ENCODE peak calls at places on chromosomes 4 and X, in ten cellular contexts. One of them, this sample, is unnamed.

GRCh38 chr4:87011340-87012034 is 76.7 kb downstream of the AFF1 start:
- DNase-seq in suprapubic skin: no peak
- DNase-seq in HepG2: no peak
- DNase-seq in GM12878: no peak
- DNase-seq in A549: peak; percentile 49
- DNase-seq in H1: no peak
- DNase-seq in K562: peak; percentile 28
- DNase-seq in tibial nerve: no peak
- DNase-seq in stomach: no peak
- DNase-seq in upper lobe of left lung: peak; percentile 45
- DNase-seq in this sample: no peak

GRCh38 chr4:139711461-139711860 is 45.8 kb downstream of the MGST2 start:
- DNase-seq in A549: no peak
- DNase-seq in suprapubic skin: no peak
- DNase-seq in GM12878: no peak
- DNase-seq in H1: no peak
- DNase-seq in stomach: no peak
- DNase-seq in upper lobe of left lung: no peak
- DNase-seq in tibial nerve: no peak
- DNase-seq in K562: no peak
- DNase-seq in HepG2: no peak
- DNase-seq in this sample: peak; percentile 55

GRCh38 chrX:1551959-1552546 is 15.1 kb upstream of the P2RY8 start:
- DNase-seq in tibial nerve: no peak
- DNase-seq in K562: no peak
- DNase-seq in A549: no peak
- DNase-seq in stomach: no peak
- DNase-seq in GM12878: no peak
- DNase-seq in upper lobe of left lung: no peak
- DNase-seq in HepG2: no peak
- DNase-seq in H1: no peak
- DNase-seq in suprapubic skin: no peak
- DNase-seq in this sample: no peak

GRCh38 chr4:118327554-118328241 is 25.1 kb downstream of the PRSS12 start:
- DNase-seq in H1: no peak
- DNase-seq in K562: no peak
- DNase-seq in stomach: no peak
- DNase-seq in upper lobe of left lung: no peak
- DNase-seq in HepG2: no peak
- DNase-seq in suprapubic skin: no peak
- DNase-seq in tibial nerve: no peak
- DNase-seq in GM12878: no peak
- DNase-seq in A549: no peak
- DNase-seq in this sample: no peak

GRCh38 chr4:78627046-78627965 is 75.7 kb downstream of the ANXA3 start:
- DNase-seq in upper lobe of left lung: no peak
- DNase-seq in suprapubic skin: no peak
- DNase-seq in GM12878: no peak
- DNase-seq in stomach: no peak
- DNase-seq in K562: no peak
- DNase-seq in H1: no peak
- DNase-seq in A549: no peak
- DNase-seq in HepG2: no peak
- DNase-seq in tibial nerve: no peak
- DNase-seq in this sample: no peak

GRCh38 chr4:15469402-15470148 is at the start of gene CC2D2A:
- DNase-seq in K562: no peak
- DNase-seq in suprapubic skin: no peak
- DNase-seq in tibial nerve: no peak
- DNase-seq in GM12878: no peak
- DNase-seq in upper lobe of left lung: peak; percentile 29
- DNase-seq in stomach: no peak
- DNase-seq in HepG2: no peak
- DNase-seq in A549: peak; percentile 38
- DNase-seq in H1: no peak
- DNase-seq in this sample: peak; percentile 13

GRCh38 chrX:13165747-13166146 is 121.3 kb upstream of the FAM9C start:
- DNase-seq in HepG2: no peak
- DNase-seq in K562: no peak
- DNase-seq in upper lobe of left lung: no peak
- DNase-seq in suprapubic skin: no peak
- DNase-seq in tibial nerve: no peak
- DNase-seq in stomach: no peak
- DNase-seq in A549: no peak
- DNase-seq in GM12878: no peak
- DNase-seq in H1: no peak
- DNase-seq in this sample: no peak

GRCh38 chr4:40264995-40265909 is 68.4 kb downstream of the RHOH start:
- DNase-seq in H1: no peak
- DNase-seq in K562: peak; percentile 71
- DNase-seq in stomach: peak; percentile 37
- DNase-seq in tibial nerve: no peak
- DNase-seq in upper lobe of left lung: no peak
- DNase-seq in GM12878: no peak
- DNase-seq in suprapubic skin: no peak
- DNase-seq in HepG2: no peak
- DNase-seq in A549: no peak
- DNase-seq in this sample: peak; percentile 63

GRCh38 chr4:81827568-81828202 is 356.0 kb upstream of the RASGEF1B start:
- DNase-seq in stomach: no peak
- DNase-seq in H1: no peak
- DNase-seq in HepG2: no peak
- DNase-seq in GM12878: peak; percentile 20
- DNase-seq in upper lobe of left lung: no peak
- DNase-seq in A549: no peak
- DNase-seq in suprapubic skin: no peak
- DNase-seq in K562: no peak
- DNase-seq in tibial nerve: no peak
- DNase-seq in this sample: no peak

GRCh38 chrX:74119016-74119910 is 184.7 kb upstream of the ZCCHC13 start:
- DNase-seq in H1: no peak
- DNase-seq in HepG2: no peak
- DNase-seq in tibial nerve: no peak
- DNase-seq in A549: peak; percentile 10
- DNase-seq in stomach: no peak
- DNase-seq in suprapubic skin: no peak
- DNase-seq in GM12878: no peak
- DNase-seq in upper lobe of left lung: no peak
- DNase-seq in K562: no peak
- DNase-seq in this sample: no peak

DNA sequence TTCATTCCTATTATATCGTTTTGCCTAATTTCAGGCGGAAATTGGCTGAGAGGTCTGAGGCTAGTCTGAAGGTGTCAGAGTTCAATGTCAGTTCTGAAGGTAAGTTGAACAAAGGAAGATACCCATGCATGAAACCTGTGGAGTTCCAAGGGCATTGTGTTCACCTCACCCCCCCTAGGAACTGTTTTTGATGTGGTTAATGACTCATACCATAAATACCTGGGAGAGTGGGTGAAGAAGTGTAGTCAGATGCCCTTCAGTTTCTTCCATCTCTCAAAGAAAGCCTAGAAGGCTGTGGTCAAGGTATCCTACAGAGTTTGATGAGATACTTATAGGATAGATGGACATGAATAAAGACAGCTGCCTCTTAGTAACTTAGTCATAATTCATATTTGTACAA is 2.7 kb downstream of the UTP14A start:
- DNase-seq in K562: no peak
- DNase-seq in HepG2: peak; percentile 13
- DNase-seq in stomach: no peak
- DNase-seq in upper lobe of left lung: no peak
- DNase-seq in tibial nerve: no peak
- DNase-seq in H1: no peak
- DNase-seq in A549: no peak
- DNase-seq in suprapubic skin: no peak
- DNase-seq in GM12878: no peak
- DNase-seq in this sample: no peak
- TF ChIP-seq EP300 in K562: no peak
- TF ChIP-seq EP300 in HepG2: no peak
- TF ChIP-seq EP300 in stomach: no peak
- TF ChIP-seq EP300 in upper lobe of left lung: no peak
- TF ChIP-seq EP300 in tibial nerve: no peak
- TF ChIP-seq EP300 in H1: no peak
- TF ChIP-seq EP300 in A549: no peak
- TF ChIP-seq EP300 in suprapubic skin: no peak
- TF ChIP-seq EP300 in GM12878: no peak
- TF ChIP-seq EP300 in this sample: no peak

GRCh38 chr4:124641715-124642380 is 70.7 kb downstream of the ANKRD50 start:
- DNase-seq in K562: no peak
- DNase-seq in tibial nerve: no peak
- DNase-seq in stomach: no peak
- DNase-seq in HepG2: no peak
- DNase-seq in H1: no peak
- DNase-seq in GM12878: no peak
- DNase-seq in suprapubic skin: no peak
- DNase-seq in A549: peak; percentile 2
- DNase-seq in upper lobe of left lung: peak; percentile 25
- DNase-seq in this sample: no peak
- TF ChIP-seq EP300 in K562: no peak
- TF ChIP-seq EP300 in tibial nerve: no peak
- TF ChIP-seq EP300 in stomach: no peak
- TF ChIP-seq EP300 in HepG2: no peak
- TF ChIP-seq EP300 in H1: no peak
- TF ChIP-seq EP300 in GM12878: no peak
- TF ChIP-seq EP300 in suprapubic skin: no peak
- TF ChIP-seq EP300 in A549: no peak
- TF ChIP-seq EP300 in upper lobe of left lung: no peak
- TF ChIP-seq EP300 in this sample: no peak

GRCh38 chrX:68833855-68834331 is 5.1 kb downstream of the EFNB1 start:
- DNase-seq in HepG2: no peak
- DNase-seq in A549: no peak
- DNase-seq in stomach: no peak
- DNase-seq in K562: no peak
- DNase-seq in H1: no peak
- DNase-seq in suprapubic skin: peak; percentile 47
- DNase-seq in upper lobe of left lung: peak; percentile 12
- DNase-seq in tibial nerve: no peak
- DNase-seq in GM12878: no peak
- DNase-seq in this sample: peak; percentile 57

GRCh38 chrX:68834371-68835103 is 5.7 kb downstream of the EFNB1 start:
- DNase-seq in K562: no peak
- DNase-seq in HepG2: no peak
- DNase-seq in upper lobe of left lung: peak; percentile 14
- DNase-seq in GM12878: no peak
- DNase-seq in A549: no peak
- DNase-seq in tibial nerve: no peak
- DNase-seq in suprapubic skin: peak; percentile 58
- DNase-seq in stomach: no peak
- DNase-seq in H1: no peak
- DNase-seq in this sample: no peak

GRCh38 chrX:68835104-68835442 is 6.3 kb downstream of the EFNB1 start:
- DNase-seq in suprapubic skin: peak; percentile 14
- DNase-seq in GM12878: no peak
- DNase-seq in H1: no peak
- DNase-seq in stomach: no peak
- DNase-seq in A549: no peak
- DNase-seq in tibial nerve: no peak
- DNase-seq in HepG2: no peak
- DNase-seq in upper lobe of left lung: no peak
- DNase-seq in K562: no peak
- DNase-seq in this sample: no peak

GRCh38 chrX:68837119-68837518 is 8.3 kb downstream of the EFNB1 start:
- DNase-seq in GM12878: no peak
- DNase-seq in tibial nerve: no peak
- DNase-seq in upper lobe of left lung: no peak
- DNase-seq in A549: no peak
- DNase-seq in suprapubic skin: peak; percentile 2
- DNase-seq in stomach: no peak
- DNase-seq in HepG2: no peak
- DNase-seq in H1: no peak
- DNase-seq in K562: no peak
- DNase-seq in this sample: no peak

GRCh38 chrX:68835468-68835867 is 6.6 kb downstream of the EFNB1 start:
- DNase-seq in GM12878: no peak
- DNase-seq in K562: no peak
- DNase-seq in stomach: peak; percentile 4
- DNase-seq in tibial nerve: no peak
- DNase-seq in A549: no peak
- DNase-seq in upper lobe of left lung: peak; percentile 10
- DNase-seq in H1: no peak
- DNase-seq in suprapubic skin: peak; percentile 22
- DNase-seq in HepG2: no peak
- DNase-seq in this sample: no peak
- TF ChIP-seq EP300 in GM12878: no peak
- TF ChIP-seq EP300 in K562: no peak
- TF ChIP-seq EP300 in stomach: no peak
- TF ChIP-seq EP300 in tibial nerve: no peak
- TF ChIP-seq EP300 in A549: no peak
- TF ChIP-seq EP300 in upper lobe of left lung: no peak
- TF ChIP-seq EP300 in H1: no peak
- TF ChIP-seq EP300 in suprapubic skin: no peak
- TF ChIP-seq EP300 in HepG2: no peak
- TF ChIP-seq EP300 in this sample: no peak

GRCh38 chrX:136246201-136246600 is 5.0 kb downstream of the MAP7D3 start:
- DNase-seq in A549: no peak
- DNase-seq in stomach: no peak
- DNase-seq in HepG2: no peak
- DNase-seq in upper lobe of left lung: no peak
- DNase-seq in K562: no peak
- DNase-seq in GM12878: no peak
- DNase-seq in suprapubic skin: no peak
- DNase-seq in tibial nerve: no peak
- DNase-seq in H1: no peak
- DNase-seq in this sample: no peak

GRCh38 chrX:136255543-136255942 is 4.3 kb upstream of the MAP7D3 start:
- DNase-seq in HepG2: no peak
- DNase-seq in A549: no peak
- DNase-seq in tibial nerve: no peak
- DNase-seq in K562: no peak
- DNase-seq in H1: no peak
- DNase-seq in stomach: no peak
- DNase-seq in suprapubic skin: no peak
- DNase-seq in upper lobe of left lung: no peak
- DNase-seq in GM12878: no peak
- DNase-seq in this sample: no peak

GRCh38 chrX:136251042-136251991 is at the start of gene MAP7D3:
- DNase-seq in GM12878: no peak
- DNase-seq in tibial nerve: peak; percentile 32
- DNase-seq in A549: peak; percentile 54
- DNase-seq in H1: peak; percentile 27
- DNase-seq in upper lobe of left lung: peak; percentile 65
- DNase-seq in stomach: peak; percentile 60
- DNase-seq in HepG2: no peak
- DNase-seq in K562: peak; percentile 86
- DNase-seq in suprapubic skin: no peak
- DNase-seq in this sample: peak; percentile 64

GRCh38 chrX:136250191-136251041 is 784 bp downstream of the MAP7D3 start:
- DNase-seq in stomach: no peak
- DNase-seq in HepG2: no peak
- DNase-seq in tibial nerve: no peak
- DNase-seq in GM12878: no peak
- DNase-seq in A549: peak; percentile 40
- DNase-seq in upper lobe of left lung: no peak
- DNase-seq in suprapubic skin: no peak
- DNase-seq in H1: no peak
- DNase-seq in K562: no peak
- DNase-seq in this sample: no peak
- TF ChIP-seq EP300 in stomach: no peak
- TF ChIP-seq EP300 in HepG2: no peak
- TF ChIP-seq EP300 in tibial nerve: no peak
- TF ChIP-seq EP300 in GM12878: no peak
- TF ChIP-seq EP300 in A549: no peak
- TF ChIP-seq EP300 in upper lobe of left lung: no peak
- TF ChIP-seq EP300 in suprapubic skin: no peak
- TF ChIP-seq EP300 in H1: no peak
- TF ChIP-seq EP300 in K562: no peak
- TF ChIP-seq EP300 in this sample: no peak